ENCODE peak calls at places on chromosomes 1 and 21, in five cellular contexts. D is heart left ventricle, A is spleen, L is BJ, S is adrenal gland. U is an unnamed sample.

GRCh38 chr1:46804926-46805325 is 6.1 kb downstream of the CYP4B1 start:
- DNase-seq in L (no peak), A (no peak), D (no peak), S (peak; percentile 42), U (no peak)

GRCh38 chr1:90671251-90671650 is 45.9 kb downstream of the BARHL2 start:
- DNase-seq in A (no peak), S (no peak), D (no peak), L (no peak), U (no peak)

GRCh38 chr1:162554258-162554657 is 7.3 kb upstream of the UAP1 start:
- DNase-seq in L (peak; percentile 46), D (no peak), A (no peak), S (no peak), U (no peak)

GRCh38 chr1:205445653-205445955 is 10.2 kb downstream of the BLACAT1 start:
- DNase-seq in A (no peak), S (no peak), L (no peak), D (no peak), U (no peak)

GRCh38 chr1:180269848-180270766 is 40.0 kb downstream of the LHX4 start:
- DNase-seq in L (no peak), A (peak; percentile 59), D (no peak), S (no peak), U (no peak)

GRCh38 chr21:36125513-36126121 is 9.3 kb upstream of the CBR3 start:
- DNase-seq in S (peak; percentile 68), L (no peak), D (no peak), A (no peak), U (no peak)

GRCh38 chr1:245825128-245825901 is 670.5 kb downstream of the KIF26B start:
- DNase-seq in D (no peak), L (no peak), A (no peak), S (no peak), U (no peak)

GRCh38 chr1:61742620-61743431 is 546 bp downstream of the PATJ start:
- DNase-seq in S (peak; percentile 57), D (peak; percentile 74), A (peak; percentile 83), L (no peak), U (no peak)

GRCh38 chr1:170671629-170671963 is 7.7 kb downstream of the PRRX1 start:
- DNase-seq in A (no peak), S (no peak), D (no peak), L (no peak), U (no peak)
- H3K4me3 ChIP-seq in A (no peak overlapping the region), S (no peak overlapping the region), D (no peak overlapping the region), L (no peak overlapping the region), U (no peak overlapping the region)

GRCh38 chr1:111201275-111202090 is 1.0 kb upstream of the DENND2D start:
- DNase-seq in D (no peak), L (no peak), A (no peak), S (no peak), U (no peak)

GRCh38 chr1:111203681-111204210 is 3.3 kb upstream of the DENND2D start:
- DNase-seq in A (peak; percentile 99), L (no peak), D (peak; percentile 90), S (peak; percentile 86), U (no peak)

GRCh38 chr1:111202366-111202706 is 1.9 kb upstream of the DENND2D start:
- DNase-seq in D (no peak), S (no peak), A (no peak), L (no peak), U (no peak)

GRCh38 chr1:111204211-111204883 is 3.9 kb upstream of the DENND2D start:
- DNase-seq in D (peak; percentile 84), S (peak; percentile 63), L (no peak), A (peak; percentile 98), U (no peak)

GRCh38 chr1:111202707-111203623 is 2.5 kb upstream of the DENND2D start:
- DNase-seq in A (no peak), L (no peak), D (no peak), S (no peak), U (no peak)
- TF ChIP-seq CTCF in A (no peak), L (no peak), D (no peak), S (no peak), U (no peak)

GRCh38 chr1:12594490-12594889 is 23.5 kb downstream of the DHRS3 start:
- DNase-seq in S (no peak), A (no peak), L (no peak), D (no peak), U (no peak)
- H3K4me3 ChIP-seq in S (no peak overlapping the region), A (peak overlapping the region; percentile 35), L (no peak overlapping the region), D (peak overlapping the region; percentile 45), U (no peak overlapping the region)

DNA sequence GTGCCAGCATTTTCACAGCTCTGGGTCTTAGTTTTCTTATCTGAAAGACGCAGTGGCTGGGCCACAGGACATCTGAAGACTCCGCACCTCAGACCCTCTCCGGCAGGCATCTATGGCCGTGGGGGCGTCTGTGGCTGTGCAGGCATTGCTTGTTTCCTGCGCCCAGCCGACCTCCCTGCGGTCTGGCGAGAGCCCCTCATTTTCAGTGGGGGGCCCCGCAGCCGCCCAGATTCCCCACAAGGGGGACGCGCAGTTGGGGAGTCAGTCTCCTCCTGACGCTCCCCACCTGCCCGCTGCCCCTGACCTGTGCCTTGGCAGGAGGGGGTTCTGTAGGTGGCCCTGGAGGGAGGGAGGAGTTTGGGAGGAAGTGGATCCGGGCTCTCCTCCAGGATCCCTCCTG is 3.5 kb upstream of the TFF1 start:
- DNase-seq in L (no peak), D (no peak), A (no peak), S (no peak), U (no peak)
- TF ChIP-seq CTCF in L (no peak), D (no peak), A (no peak), S (no peak), U (no peak)

DNA sequence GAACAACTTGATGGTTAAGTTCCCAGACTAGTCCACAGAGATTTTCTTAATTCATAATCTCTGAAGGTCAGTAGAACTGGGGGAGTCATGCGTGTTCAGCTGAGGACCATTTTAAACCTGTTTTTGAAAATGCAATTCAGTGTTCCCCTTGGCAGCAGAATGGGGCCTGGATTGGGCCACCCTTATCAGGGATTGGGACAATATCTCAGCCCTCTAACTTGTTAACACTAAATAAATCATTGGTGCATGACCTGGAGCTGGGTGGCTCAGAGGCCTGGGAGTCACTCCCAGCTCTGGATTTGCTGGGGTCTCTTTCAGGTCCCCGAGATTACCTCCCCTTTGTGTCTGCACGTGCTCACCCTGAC is 55.3 kb downstream of the MRPS6 start:
- DNase-seq in A (no peak), S (peak; percentile 40), D (no peak), L (no peak), U (no peak)
- H3K4me3 ChIP-seq in A (no peak overlapping the region), S (no peak overlapping the region), D (no peak overlapping the region), L (no peak overlapping the region), U (no peak overlapping the region)

DNA sequence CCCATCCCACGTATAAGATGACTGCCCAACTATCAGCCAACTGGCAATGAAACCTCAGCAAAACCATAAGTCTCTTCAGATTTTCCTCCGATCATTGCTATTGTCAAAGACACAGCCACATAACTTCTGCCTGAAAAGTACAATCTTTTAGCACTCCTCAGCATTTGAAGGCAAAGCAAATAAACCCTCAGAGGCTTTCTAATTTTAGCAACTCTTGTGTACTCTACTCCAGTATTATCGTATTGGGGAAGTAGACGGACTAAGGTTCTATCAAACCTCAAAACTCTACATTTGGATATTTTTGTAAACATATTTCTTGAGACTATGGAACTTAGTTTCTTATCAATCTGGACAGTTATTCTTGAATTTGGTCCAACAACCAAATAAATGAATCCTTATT is 1206.2 kb upstream of the NCAM2 start:
- DNase-seq in L (no peak), D (no peak), S (no peak), A (no peak), U (no peak)
- TF ChIP-seq CTCF in L (no peak), D (no peak), S (no peak), A (no peak), U (no peak)

DNA sequence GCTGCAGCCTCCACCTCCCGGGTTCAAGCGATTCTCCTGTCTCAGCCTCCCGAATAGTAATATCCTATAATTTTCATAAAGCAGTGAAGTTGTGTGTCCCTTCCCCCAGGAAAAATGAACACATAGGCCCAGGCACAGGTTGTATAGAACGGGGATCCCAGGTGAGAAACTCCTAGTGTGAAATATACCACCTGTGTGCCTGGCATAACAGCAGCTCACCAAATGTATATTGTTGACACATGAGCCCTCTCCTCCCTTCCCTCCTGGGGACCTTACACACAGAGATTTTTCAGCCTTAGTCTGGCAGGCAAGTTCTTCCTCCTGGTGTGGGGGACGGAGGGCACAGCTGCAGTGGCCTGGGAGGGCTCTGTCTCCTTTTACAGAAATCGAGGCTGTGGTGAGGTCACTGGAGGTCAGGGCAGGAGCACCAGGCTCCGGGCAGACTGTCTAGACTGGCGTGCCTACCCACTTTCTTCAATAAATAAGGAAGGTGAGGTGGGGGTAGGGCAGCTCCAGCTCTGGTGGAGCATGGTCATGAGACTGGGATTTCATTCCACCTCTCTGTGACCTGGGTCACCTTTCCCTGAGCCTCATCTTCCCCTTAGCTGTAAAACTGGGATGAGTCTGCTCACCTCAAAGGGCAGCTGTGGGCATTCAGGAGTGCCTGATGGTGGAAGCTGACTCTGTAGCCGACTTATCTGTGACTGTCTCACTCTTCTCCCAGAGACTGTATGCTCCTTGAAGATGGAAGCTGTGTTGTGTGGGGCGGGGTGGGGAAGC is 14.3 kb downstream of the RCC1 start:
- DNase-seq in A (no peak), L (no peak), S (no peak), D (no peak), U (no peak)
- H3K4me3 ChIP-seq in A (no peak overlapping the region), L (no peak overlapping the region), S (no peak overlapping the region), D (no peak overlapping the region), U (peak overlapping the region; percentile 64)

GRCh38 chr1:177926201-177926600 is 43.7 kb downstream of the SEC16B start:
- DNase-seq in A (no peak), L (no peak), S (no peak), D (no peak), U (no peak)

GRCh38 chr1:177927021-177927596 is 42.7 kb downstream of the SEC16B start:
- DNase-seq in S (no peak), L (peak; percentile 93), A (no peak), D (no peak), U (peak; percentile 67)

GRCh38 chr1:177932123-177932522 is 37.7 kb downstream of the SEC16B start:
- DNase-seq in D (no peak), A (no peak), L (no peak), S (no peak), U (no peak)

GRCh38 chr1:177925006-177925405 is 44.9 kb downstream of the SEC16B start:
- DNase-seq in S (no peak), L (peak; percentile 15), A (no peak), D (no peak), U (no peak)

DNA sequence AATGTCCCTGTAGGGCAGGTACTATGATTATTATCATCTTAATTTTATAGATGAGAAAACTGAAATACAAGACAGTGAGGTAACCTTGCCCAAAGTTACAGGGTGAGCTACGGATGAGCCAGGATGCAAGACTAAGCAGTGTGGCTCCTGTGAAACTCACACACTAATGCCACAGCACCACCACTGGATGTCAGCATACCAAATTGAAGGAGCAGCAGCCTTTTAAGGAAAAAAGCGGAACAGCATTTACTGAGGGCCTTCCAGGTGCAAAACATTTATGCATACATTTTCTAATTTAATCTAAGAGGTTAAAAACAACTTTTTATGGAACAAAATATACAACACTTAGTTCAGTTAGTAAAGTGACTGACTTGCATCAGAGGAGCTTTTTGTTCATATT is 41.7 kb downstream of the SEC16B start:
- DNase-seq in D (no peak), S (no peak), L (no peak), A (no peak), U (no peak)
- TF ChIP-seq CTCF in D (no peak), S (no peak), L (peak; percentile 43), A (no peak), U (peak; percentile 21)

U was measured in HFF-Myc.